ENCODE peak calls at places on chromosome 9, in six cellular contexts. K, P, Z, V, Q and J are unnamed samples.

GRCh38 chr9:15295761-15296405 is 11.1 kb downstream of the TTC39B start:
- DNase-seq in K (peak; percentile 29), P (peak; percentile 88), Z (peak; percentile 78), V (no peak), Q (no peak), J (no peak)

GRCh38 chr9:121498150-121498486 is 1.5 kb downstream of the GGTA1 start:
- DNase-seq in K (peak; percentile 95), P (peak; percentile 75), Z (peak; percentile 72), V (peak; percentile 75), Q (no peak), J (peak; percentile 69)

GRCh38 chr9:35978792-35979191 is 20.8 kb upstream of the OR2S2 start:
- DNase-seq in K (no peak), P (no peak), Z (no peak), V (no peak), Q (no peak), J (no peak)

GRCh38 chr9:125968975-125969374 is 221.8 kb downstream of the PBX3 start:
- DNase-seq in K (no peak), P (no peak), Z (no peak), V (no peak), Q (no peak), J (no peak)

GRCh38 chr9:15873573-15874177 is 320.8 kb downstream of the CCDC171 start:
- DNase-seq in K (peak; percentile 82), P (peak; percentile 58), Z (peak; percentile 74), V (no peak), Q (no peak), J (peak; percentile 30)

GRCh38 chr9:106862946-106863740 is at the start of gene ZNF462:
- DNase-seq in K (peak; percentile 74), P (peak; percentile 90), Z (peak; percentile 79), V (peak; percentile 55), Q (no peak), J (peak; percentile 47)

GRCh38 chr9:112028242-112029221 is 131.9 kb downstream of the UGCG start:
- DNase-seq in K (peak; percentile 67), P (no peak), Z (no peak), V (no peak), Q (no peak), J (no peak)

GRCh38 chr9:114139061-114139460 is 16.3 kb upstream of the COL27A1 start:
- DNase-seq in K (no peak), P (no peak), Z (no peak), V (no peak), Q (no peak), J (no peak)

GRCh38 chr9:133687856-133688761 is 50.0 kb downstream of the SARDH start:
- DNase-seq in K (no peak), P (no peak), Z (no peak), V (no peak), Q (no peak), J (no peak)

GRCh38 chr9:133497443-133497842 is 18.5 kb upstream of the SLC2A6 start:
- DNase-seq in K (no peak), P (no peak), Z (no peak), V (no peak), Q (no peak), J (no peak)

GRCh38 chr9:95067888-95068287 is 249.6 kb downstream of the FANCC start:
- DNase-seq in K (no peak), P (no peak), Z (no peak), V (no peak), Q (no peak), J (no peak)

GRCh38 chr9:38619556-38620447 is 594 bp downstream of the ANKRD18A start:
- DNase-seq in K (peak; percentile 90), P (no peak), Z (no peak), V (peak; percentile 48), Q (no peak), J (no peak)

GRCh38 chr9:37426846-37427245 is 4.3 kb downstream of the GRHPR start:
- DNase-seq in K (no peak), P (no peak), Z (no peak), V (no peak), Q (no peak), J (no peak)

GRCh38 chr9:37302277-37302676 is 120.2 kb upstream of the GRHPR start:
- DNase-seq in K (no peak), P (no peak), Z (no peak), V (no peak), Q (no peak), J (no peak)

GRCh38 chr9:138024831-138025291 is 147.3 kb downstream of the CACNA1B start:
- DNase-seq in K (no peak), P (no peak), Z (no peak), V (no peak), Q (no peak), J (no peak)

DNA sequence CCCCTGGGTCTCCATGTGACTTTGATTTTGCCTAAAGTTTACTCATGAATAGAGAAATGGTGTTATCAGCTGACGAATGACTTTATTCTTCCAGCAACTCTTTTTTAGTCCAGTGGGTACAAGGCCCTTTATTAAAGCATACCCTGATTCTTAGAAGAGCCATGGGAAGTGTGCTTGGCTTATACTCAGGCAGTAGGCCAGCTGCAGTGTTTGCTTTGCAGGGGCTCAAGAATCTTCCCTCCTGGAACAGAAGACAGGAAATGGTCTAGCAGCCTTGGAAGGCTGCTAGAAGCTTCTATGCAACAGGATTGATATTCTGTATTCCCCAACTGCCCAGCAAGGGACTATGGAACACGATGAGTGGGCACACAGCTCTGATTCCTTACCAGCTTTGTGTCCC is 73.4 kb upstream of the PLPP6 start:
- DNase-seq in K (no peak), P (no peak), Z (no peak), V (no peak), Q (no peak), J (no peak)
- H4K8ac ChIP-seq in K (no peak overlapping the region), P (no peak overlapping the region), Z (no peak overlapping the region), V (no peak overlapping the region), Q (no peak overlapping the region), J (no peak overlapping the region)

DNA sequence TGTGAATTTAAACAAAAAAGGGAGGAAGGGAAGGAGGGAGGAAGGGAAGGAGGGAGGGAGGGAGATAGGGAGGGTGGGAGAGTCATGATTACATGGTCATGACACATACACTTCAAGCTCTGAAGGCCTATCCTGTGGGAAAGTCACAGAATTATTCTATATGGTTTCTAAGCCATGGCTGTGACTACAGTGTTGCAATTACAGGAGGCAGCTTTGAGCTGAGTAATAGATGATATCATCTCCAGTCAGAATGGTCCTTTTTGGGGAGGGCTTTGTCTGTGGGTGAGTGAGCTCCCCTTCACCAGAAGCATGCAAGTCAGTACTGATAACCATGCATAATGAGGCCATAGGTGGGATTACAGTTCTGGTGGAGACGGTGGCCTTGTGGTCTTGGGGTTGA is 37.4 kb downstream of the PAPPA start:
- DNase-seq in K (no peak), P (peak; percentile 87), Z (peak; percentile 92), V (no peak), Q (no peak), J (no peak)
- H2AFZ ChIP-seq in K (no peak overlapping the region), P (no peak overlapping the region), Z (no peak overlapping the region), V (no peak overlapping the region), Q (no peak overlapping the region), J (no peak overlapping the region)

GRCh38 chr9:130383979-130384676 is 60.6 kb upstream of the ASS1 start:
- DNase-seq in K (no peak), P (no peak), Z (no peak), V (no peak), Q (no peak), J (no peak)
- H3K23ac ChIP-seq in K (no peak overlapping the region), P (no peak overlapping the region), Z (no peak overlapping the region), V (no peak overlapping the region), Q (no peak overlapping the region), J (peak overlapping the region; percentile 37)

GRCh38 chr9:96620155-96620514 is 492 bp upstream of the CDC14B start:
- DNase-seq in K (no peak), P (no peak), Z (no peak), V (no peak), Q (no peak), J (no peak)
- H4K8ac ChIP-seq in K (peak overlapping the region; percentile 76), P (no peak overlapping the region), Z (peak overlapping the region; percentile 46), V (no peak overlapping the region), Q (no peak overlapping the region), J (no peak overlapping the region)

GRCh38 chr9:81737871-81738507 is 48.6 kb upstream of the TLE1 start:
- DNase-seq in K (peak; percentile 64), P (peak; percentile 82), Z (peak; percentile 91), V (no peak), Q (no peak), J (no peak)
- H2AFZ ChIP-seq in K (no peak overlapping the region), P (no peak overlapping the region), Z (peak overlapping the region; percentile 74), V (no peak overlapping the region), Q (peak overlapping the region; percentile 55), J (no peak overlapping the region)

DNA sequence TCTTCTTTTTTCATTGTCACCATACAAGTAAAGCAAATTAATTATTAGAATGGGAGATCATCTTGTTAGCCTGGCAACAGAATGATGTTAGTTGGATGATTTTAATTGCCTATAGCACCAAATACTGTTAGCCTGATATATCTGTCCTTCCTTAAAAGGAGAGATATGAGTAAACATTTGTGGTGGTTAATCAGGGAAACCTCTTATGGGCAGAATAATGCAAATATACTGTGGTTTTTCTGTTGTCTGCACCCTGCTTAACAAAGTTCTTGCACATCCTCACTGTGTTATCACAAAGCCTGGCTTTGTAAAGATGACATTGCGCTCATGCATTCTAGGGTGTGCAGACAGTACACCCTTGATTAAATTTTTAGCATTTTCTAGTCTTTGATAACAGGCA is 254.9 kb upstream of the SMC2 start:
- DNase-seq in K (no peak), P (no peak), Z (no peak), V (no peak), Q (no peak), J (no peak)
- H3K23ac ChIP-seq in K (no peak overlapping the region), P (no peak overlapping the region), Z (no peak overlapping the region), V (no peak overlapping the region), Q (no peak overlapping the region), J (no peak overlapping the region)

GRCh38 chr9:99115947-99116543 is 11.1 kb downstream of the TGFBR1 start:
- DNase-seq in K (no peak), P (no peak), Z (no peak), V (no peak), Q (no peak), J (no peak)
- H4K8ac ChIP-seq in K (no peak overlapping the region), P (no peak overlapping the region), Z (no peak overlapping the region), V (no peak overlapping the region), Q (no peak overlapping the region), J (no peak overlapping the region)

GRCh38 chr9:73853547-73853946 is 643.6 kb upstream of the RORB start:
- DNase-seq in K (no peak), P (no peak), Z (no peak), V (no peak), Q (no peak), J (no peak)

DNA sequence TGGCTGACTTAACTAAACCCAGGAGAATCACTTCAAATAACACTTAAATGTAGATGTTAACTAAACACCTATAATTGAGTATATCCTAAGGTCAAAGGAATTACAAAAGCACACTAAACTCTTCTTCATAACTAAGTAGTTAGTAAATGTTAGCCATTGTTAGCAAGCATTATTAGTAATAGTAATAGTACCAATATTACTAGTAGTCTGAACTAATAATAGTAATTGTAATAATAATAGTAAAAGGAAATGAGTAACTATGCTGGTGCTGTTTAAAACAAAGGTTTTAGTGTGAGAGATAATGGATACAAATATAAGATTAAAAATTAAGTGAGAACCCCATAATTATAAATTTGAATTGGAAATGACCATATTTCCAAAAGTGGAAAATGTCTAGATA is 641.9 kb upstream of the RORB start:
- DNase-seq in K (no peak), P (no peak), Z (no peak), V (no peak), Q (no peak), J (no peak)
- H2AFZ ChIP-seq in K (no peak overlapping the region), P (no peak overlapping the region), Z (no peak overlapping the region), V (no peak overlapping the region), Q (no peak overlapping the region), J (no peak overlapping the region)